ENCODE peak calls at places on chromosomes 12 and 14, in eight cellular contexts. J, B, Z, X, O, K, M and I are unnamed samples.

GRCh38 chr14:29242755-29243340 is 476.3 kb downstream of the FOXG1 start:
- DNase-seq in J (no peak), B (no peak), Z (no peak), X (no peak), O (no peak), K (no peak), M (no peak), I (no peak)

GRCh38 chr14:102096569-102097188 is 9.8 kb upstream of the HSP90AA1 start:
- DNase-seq in J (no peak), B (peak; percentile 76), Z (peak; percentile 79), X (no peak), O (peak; percentile 44), K (peak; percentile 85), M (peak; percentile 62), I (no peak)

GRCh38 chr12:107405436-107405835 is 280.2 kb upstream of the PWP1 start:
- DNase-seq in J (no peak), B (no peak), Z (no peak), X (no peak), O (no peak), K (no peak), M (peak; percentile 12), I (no peak)

GRCh38 chr12:88784166-88784565 is 203.9 kb upstream of the KITLG start:
- DNase-seq in J (no peak), B (no peak), Z (no peak), X (no peak), O (no peak), K (no peak), M (no peak), I (no peak)

GRCh38 chr12:117231750-117232149 is 41.5 kb upstream of the FBXO21 start:
- DNase-seq in J (no peak), B (peak; percentile 17), Z (no peak), X (no peak), O (no peak), K (no peak), M (no peak), I (no peak)

GRCh38 chr14:96030136-96030760 is 8.9 kb upstream of the C14orf132 start:
- DNase-seq in J (no peak), B (no peak), Z (no peak), X (no peak), O (no peak), K (no peak), M (no peak), I (no peak)

GRCh38 chr14:98182385-98183055 is 1089.5 kb downstream of the BCL11B start:
- DNase-seq in J (no peak), B (no peak), Z (no peak), X (no peak), O (no peak), K (no peak), M (no peak), I (no peak)

GRCh38 chr12:63882844-63883243 is 38.3 kb downstream of the SRGAP1 start:
- DNase-seq in J (no peak), B (peak; percentile 78), Z (peak; percentile 31), X (no peak), O (no peak), K (peak; percentile 5), M (no peak), I (no peak)

GRCh38 chr14:101471723-101472517 is 89.4 kb upstream of the DIO3 start:
- DNase-seq in J (no peak), B (no peak), Z (no peak), X (no peak), O (no peak), K (no peak), M (no peak), I (no peak)

GRCh38 chr12:16046266-16046665 is 135.1 kb downstream of the DERA start:
- DNase-seq in J (no peak), B (no peak), Z (no peak), X (no peak), O (no peak), K (no peak), M (no peak), I (no peak)

GRCh38 chr12:102172436-102172835 is 25.2 kb downstream of the PMCH start:
- DNase-seq in J (no peak), B (no peak), Z (no peak), X (no peak), O (no peak), K (no peak), M (no peak), I (no peak)

GRCh38 chr12:131905081-131905639 is 10.7 kb downstream of the ULK1 start:
- DNase-seq in J (no peak), B (no peak), Z (no peak), X (no peak), O (no peak), K (no peak), M (no peak), I (no peak)

GRCh38 chr12:110889361-110889760 is 31.0 kb downstream of the MYL2 start:
- DNase-seq in J (no peak), B (no peak), Z (no peak), X (no peak), O (no peak), K (no peak), M (no peak), I (no peak)

GRCh38 chr14:24054646-24055045 is 2.8 kb downstream of the CARMIL3 start:
- DNase-seq in J (no peak), B (no peak), Z (no peak), X (no peak), O (no peak), K (no peak), M (no peak), I (no peak)

GRCh38 chr12:66280573-66280972 is 21.7 kb upstream of the HELB start:
- DNase-seq in J (no peak), B (no peak), Z (no peak), X (no peak), O (no peak), K (no peak), M (no peak), I (no peak)

GRCh38 chr12:41992029-41992428 is 152.6 kb downstream of the GXYLT1 start:
- DNase-seq in J (no peak), B (no peak), Z (no peak), X (no peak), O (no peak), K (no peak), M (no peak), I (no peak)

GRCh38 chr14:76776306-76777251 is 15.3 kb downstream of the VASH1 start:
- DNase-seq in J (no peak), B (no peak), Z (no peak), X (no peak), O (no peak), K (peak; percentile 28), M (no peak), I (no peak)

GRCh38 chr12:88431245-88431644 is 149.0 kb downstream of the KITLG start:
- DNase-seq in J (no peak), B (no peak), Z (no peak), X (no peak), O (no peak), K (no peak), M (no peak), I (no peak)

GRCh38 chr12:67919406-67919805 is 69.8 kb upstream of the IFNG-AS1 start:
- DNase-seq in J (no peak), B (no peak), Z (peak; percentile 11), X (no peak), O (no peak), K (no peak), M (no peak), I (no peak)

GRCh38 chr14:95835331-95835730 is 41.3 kb upstream of the TUNAR start:
- DNase-seq in J (peak; percentile 2), B (no peak), Z (no peak), X (no peak), O (no peak), K (no peak), M (no peak), I (no peak)

GRCh38 chr14:81423504-81423903 is 23.4 kb upstream of the STON2 start:
- DNase-seq in J (no peak), B (no peak), Z (no peak), X (no peak), O (no peak), K (no peak), M (no peak), I (no peak)

GRCh38 chr14:94925416-94925815 is 155.5 kb upstream of the GSC start:
- DNase-seq in J (no peak), B (no peak), Z (no peak), X (no peak), O (no peak), K (no peak), M (no peak), I (no peak)

GRCh38 chr14:76961631-76962302 is 66.7 kb downstream of the IRF2BPL start:
- DNase-seq in J (peak; percentile 86), B (peak; percentile 83), Z (peak; percentile 99), X (peak; percentile 61), O (peak; percentile 95), K (peak; percentile 61), M (peak; percentile 44), I (peak; percentile 98)

GRCh38 chr14:66395300-66395699 is 90.9 kb upstream of the CCDC196 start:
- DNase-seq in J (no peak), B (no peak), Z (no peak), X (no peak), O (no peak), K (no peak), M (no peak), I (no peak)

GRCh38 chr12:114438635-114439256 is 32.8 kb upstream of the TBX5 start:
- DNase-seq in J (no peak), B (no peak), Z (no peak), X (no peak), O (no peak), K (no peak), M (no peak), I (no peak)

GRCh38 chr12:53096089-53096741 is 1.3 kb upstream of the IGFBP6 start:
- DNase-seq in J (peak; percentile 73), B (peak; percentile 25), Z (peak; percentile 41), X (no peak), O (no peak), K (no peak), M (no peak), I (no peak)

GRCh38 chr12:29640589-29641345 is 143.0 kb downstream of the TMTC1 start:
- DNase-seq in J (peak; percentile 13), B (no peak), Z (no peak), X (no peak), O (no peak), K (no peak), M (no peak), I (no peak)

GRCh38 chr14:62213516-62213915 is 451.3 kb downstream of the SNAPC1 start:
- DNase-seq in J (no peak), B (no peak), Z (no peak), X (no peak), O (no peak), K (no peak), M (no peak), I (no peak)

GRCh38 chr12:92059976-92060375 is 85.7 kb downstream of the BTG1 start:
- DNase-seq in J (peak; percentile 55), B (no peak), Z (no peak), X (no peak), O (no peak), K (no peak), M (no peak), I (no peak)

GRCh38 chr12:460301-461230 is 827 bp downstream of the B4GALNT3 start:
- DNase-seq in J (no peak), B (peak; percentile 59), Z (peak; percentile 48), X (no peak), O (no peak), K (peak; percentile 14), M (no peak), I (no peak)